ENCODE peak calls at places on chromosomes 6 and 20, in five cellular contexts. R is mammary epithelial cell, A is HCT116, J is GM23248, E is PC-3. U is an unnamed sample.

GRCh38 chr20:16287776-16288175 is 285.5 kb downstream of the KIF16B start:
- DNase-seq in R (no peak), A (no peak), J (no peak), E (no peak), U (no peak)

GRCh38 chr20:11891081-11891826 is 26.4 kb upstream of the BTBD3 start:
- DNase-seq in R (peak; percentile 55), A (no peak), J (peak; percentile 78), E (peak; percentile 59), U (no peak)

GRCh38 chr20:5531318-5532081 is 214.7 kb upstream of the PROKR2 start:
- DNase-seq in R (peak; percentile 62), A (no peak), J (peak; percentile 84), E (peak; percentile 40), U (no peak)

GRCh38 chr6:56594699-56595098 is 48.0 kb downstream of the DST start:
- DNase-seq in R (no peak), A (no peak), J (no peak), E (no peak), U (no peak)

GRCh38 chr6:33719326-33719987 is 8.0 kb upstream of the UQCC2 start:
- DNase-seq in R (no peak), A (no peak), J (no peak), E (no peak), U (no peak)

GRCh38 chr6:169904051-169904922 is 152.9 kb downstream of the ERMARD start:
- DNase-seq in R (no peak), A (no peak), J (no peak), E (no peak), U (no peak)

GRCh38 chr6:147234685-147235084 is 30.5 kb downstream of the STXBP5 start:
- DNase-seq in R (no peak), A (no peak), J (no peak), E (no peak), U (no peak)

GRCh38 chr6:166903500-166903899 is 52.9 kb downstream of the RNASET2 start:
- DNase-seq in R (no peak), A (no peak), J (no peak), E (no peak), U (no peak)

GRCh38 chr6:147132889-147133288 is 71.3 kb upstream of the STXBP5 start:
- DNase-seq in R (no peak), A (no peak), J (peak; percentile 67), E (peak; percentile 72), U (no peak)

GRCh38 chr6:131694832-131695426 is 6.3 kb downstream of the OR2A4 start:
- DNase-seq in R (peak; percentile 43), A (peak; percentile 47), J (peak; percentile 82), E (peak; percentile 77), U (peak; percentile 66)

GRCh38 chr6:138722425-138723371 is 50.9 kb upstream of the CCDC28A start:
- DNase-seq in R (peak; percentile 87), A (peak; percentile 92), J (peak; percentile 46), E (peak; percentile 33), U (peak; percentile 12)

GRCh38 chr6:2848851-2849250 is 7.2 kb upstream of the SERPINB1 start:
- DNase-seq in R (no peak), A (no peak), J (no peak), E (no peak), U (no peak)

GRCh38 chr6:56356431-56356830 is 109.1 kb upstream of the COL21A1 start:
- DNase-seq in R (no peak), A (no peak), J (peak; percentile 79), E (peak; percentile 64), U (no peak)

GRCh38 chr20:52078289-52078688 is 113.3 kb downstream of the ZFP64 start:
- DNase-seq in R (no peak), A (no peak), J (no peak), E (no peak), U (no peak)

GRCh38 chr6:154686162-154686561 is 47.1 kb upstream of the SCAF8 start:
- DNase-seq in R (no peak), A (no peak), J (no peak), E (no peak), U (no peak)

GRCh38 chr20:36121981-36122930 is 32.3 kb upstream of the EPB41L1 start:
- DNase-seq in R (peak; percentile 81), A (peak; percentile 74), J (no peak), E (peak; percentile 96), U (no peak)

GRCh38 chr6:21753571-21754108 is 160.1 kb downstream of the SOX4 start:
- DNase-seq in R (no peak), A (no peak), J (no peak), E (peak; percentile 58), U (no peak)

GRCh38 chr6:140045116-140045515 is 670.7 kb upstream of the CITED2 start:
- DNase-seq in R (no peak), A (no peak), J (no peak), E (no peak), U (no peak)

GRCh38 chr6:159074120-159074684 is 29.4 kb upstream of the TAGAP start:
- DNase-seq in R (no peak), A (peak; percentile 41), J (peak; percentile 42), E (peak; percentile 6), U (no peak)

GRCh38 chr6:56370591-56371198 is 123.3 kb upstream of the COL21A1 start:
- DNase-seq in R (peak; percentile 92), A (no peak), J (peak; percentile 91), E (peak; percentile 89), U (no peak)

DNA sequence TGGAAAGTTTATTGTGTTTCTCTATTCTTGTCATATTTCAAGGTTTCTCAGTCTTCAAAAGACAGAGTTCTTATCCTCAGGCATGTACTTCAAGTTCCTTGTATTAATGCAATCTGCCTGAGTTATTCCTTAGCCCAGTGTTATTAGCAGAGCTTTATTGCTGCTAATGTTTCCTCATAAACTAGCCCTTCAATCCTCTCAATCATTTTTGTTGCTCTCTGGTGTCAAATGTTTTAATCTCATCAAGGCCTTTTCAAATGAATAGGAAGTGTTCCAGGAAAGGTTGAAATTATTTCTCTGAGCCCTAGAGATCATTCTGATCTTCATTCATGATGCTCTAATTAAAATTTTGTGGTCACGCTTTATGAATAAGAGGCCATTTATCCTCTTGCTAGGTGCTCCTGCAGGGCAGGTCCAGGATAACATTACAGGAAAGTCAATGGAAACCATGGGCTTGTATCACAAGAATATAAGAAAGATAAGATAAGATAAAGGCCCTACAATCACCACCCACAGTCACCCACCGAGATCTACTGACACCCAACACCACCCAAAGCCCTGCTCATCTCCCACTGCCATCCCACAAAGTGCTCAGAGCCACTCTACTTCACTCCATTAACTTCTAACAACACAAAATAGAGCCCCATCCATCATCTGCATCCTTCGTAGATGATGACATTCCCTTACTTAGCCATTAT is 125.9 kb downstream of the COL9A1 start:
- DNase-seq in R (no peak), A (no peak), J (no peak), E (no peak), U (no peak)
- H3K4me3 ChIP-seq in R (no peak overlapping the region), A (no peak overlapping the region), J (no peak overlapping the region), E (no peak overlapping the region), U (no peak overlapping the region)

GRCh38 chr6:108789475-108789874 is 58.7 kb upstream of the ARMC2 start:
- DNase-seq in R (no peak), A (no peak), J (no peak), E (no peak), U (no peak)
- H3K27ac ChIP-seq in R (no peak overlapping the region), A (no peak overlapping the region), J (no peak overlapping the region), E (no peak overlapping the region), U (no peak overlapping the region)

GRCh38 chr6:13485303-13485702 is 2.1 kb downstream of the GFOD1 start:
- DNase-seq in R (no peak), A (no peak), J (no peak), E (no peak), U (no peak)

GRCh38 chr6:13487122-13488014 is at the start of gene GFOD1:
- DNase-seq in R (peak; percentile 85), A (peak; percentile 42), J (peak; percentile 91), E (peak; percentile 89), U (no peak)

GRCh38 chr6:13484827-13485226 is 2.6 kb downstream of the GFOD1 start:
- DNase-seq in R (no peak), A (no peak), J (no peak), E (no peak), U (no peak)

GRCh38 chr6:13486679-13487121 is 700 bp downstream of the GFOD1 start:
- DNase-seq in R (peak; percentile 64), A (no peak), J (peak; percentile 93), E (peak; percentile 64), U (no peak)

GRCh38 chr6:13485923-13486557 is 1.4 kb downstream of the GFOD1 start:
- DNase-seq in R (peak; percentile 61), A (no peak), J (peak; percentile 64), E (peak; percentile 57), U (no peak)
- H3K9ac ChIP-seq in R (peak overlapping the region; percentile 75), A (peak overlapping the region; percentile 63), J (peak overlapping the region; percentile 69), E (peak overlapping the region; percentile 64), U (peak overlapping the region; percentile 55)

GRCh38 chr20:63659370-63659769 is 1.3 kb downstream of the RTEL1 start:
- DNase-seq in R (peak; percentile 21), A (no peak), J (peak; percentile 24), E (peak; percentile 12), U (no peak)
- H3K4me3 ChIP-seq in R (peak overlapping the region; percentile 75), A (peak overlapping the region; percentile 99), J (peak overlapping the region; percentile 85), E (peak overlapping the region; percentile 91), U (peak overlapping the region; percentile 100)

DNA sequence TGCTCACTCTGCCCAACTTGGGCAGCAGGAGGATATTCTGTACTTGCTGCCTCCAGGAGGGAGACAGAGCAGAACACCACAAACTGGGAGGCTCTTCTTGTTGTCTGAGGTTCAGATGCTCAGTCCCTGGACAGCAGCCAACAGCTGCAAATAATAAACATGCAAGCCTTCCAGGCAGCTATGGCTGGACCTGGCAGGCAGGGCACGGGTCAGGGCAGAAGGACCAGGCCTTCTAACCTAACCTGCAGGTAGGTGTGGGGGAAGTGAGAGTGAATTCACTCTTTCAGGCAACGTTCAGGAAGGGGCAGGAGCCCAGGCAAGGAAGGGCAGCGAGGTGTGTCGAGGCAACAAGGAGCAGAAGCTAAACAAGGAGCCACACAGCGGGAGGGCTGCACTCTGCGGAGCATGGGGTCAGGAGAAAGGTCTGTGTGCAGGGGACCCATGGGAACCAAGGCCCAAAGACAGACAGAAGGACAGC is 31.5 kb downstream of the NINL start:
- DNase-seq in R (no peak), A (no peak), J (peak; percentile 61), E (no peak), U (no peak)
- H3K27ac ChIP-seq in R (no peak overlapping the region), A (no peak overlapping the region), J (no peak overlapping the region), E (no peak overlapping the region), U (no peak overlapping the region)

GRCh38 chr6:16130437-16130891 is 1.6 kb downstream of the MYLIP start:
- DNase-seq in R (peak; percentile 16), A (no peak), J (peak; percentile 17), E (peak; percentile 87), U (no peak)

GRCh38 chr6:16128759-16129622 is at the start of gene MYLIP:
- DNase-seq in R (peak; percentile 87), A (peak; percentile 81), J (peak; percentile 92), E (peak; percentile 93), U (no peak)

GRCh38 chr6:16132909-16133308 is 4.0 kb downstream of the MYLIP start:
- DNase-seq in R (no peak), A (no peak), J (no peak), E (no peak), U (no peak)

GRCh38 chr6:16129623-16130243 is 847 bp downstream of the MYLIP start:
- DNase-seq in R (peak; percentile 29), A (no peak), J (peak; percentile 28), E (peak; percentile 26), U (no peak)

DNA sequence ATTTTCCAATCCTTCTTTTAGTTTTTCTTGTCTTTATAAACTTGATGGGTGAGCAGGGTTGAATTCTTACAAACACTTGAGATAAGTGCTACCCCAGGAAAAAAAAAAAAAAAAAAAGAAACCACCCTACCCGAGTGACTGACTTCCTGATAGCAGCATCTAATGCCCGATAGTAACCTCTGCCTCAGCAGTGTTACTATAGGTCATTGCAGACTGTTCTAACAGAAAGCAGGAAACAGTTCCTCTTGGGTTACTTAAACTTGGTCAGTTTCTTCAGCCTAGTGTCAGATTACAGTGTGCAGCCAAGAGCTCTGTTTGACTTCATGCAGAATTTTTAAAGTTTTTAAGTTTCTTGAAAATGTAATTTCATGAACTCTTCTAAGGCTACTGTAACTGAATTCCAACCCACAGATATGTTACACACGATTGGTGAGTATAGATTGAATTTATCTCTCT is 2.1 kb downstream of the MYLIP start:
- DNase-seq in R (peak; percentile 51), A (no peak), J (peak; percentile 77), E (peak; percentile 72), U (no peak)
- H3K9ac ChIP-seq in R (no peak overlapping the region), A (no peak overlapping the region), J (no peak overlapping the region), E (peak overlapping the region; percentile 86), U (peak overlapping the region; percentile 92)

U was measured in SK-N-MC.